ENCODE peak calls at places on chromosomes 1 and 21, in five cellular contexts. One of them, this sample, is unnamed.

GRCh38 chr21:45130324-45130774 is 56.0 kb downstream of the ADARB1 start:
- DNase-seq in mesendoderm: no peak
- DNase-seq in mesenchymal stem cell: peak; percentile 85
- DNase-seq in neuronal stem cell: no peak
- DNase-seq in H9: no peak
- DNase-seq in this sample: peak; percentile 84

GRCh38 chr1:243420968-243421675 is 165.3 kb downstream of the SDCCAG8 start:
- DNase-seq in mesenchymal stem cell: no peak
- DNase-seq in neuronal stem cell: no peak
- DNase-seq in mesendoderm: no peak
- DNase-seq in H9: no peak
- DNase-seq in this sample: no peak

GRCh38 chr21:26835714-26836265 is 9.4 kb downstream of the ADAMTS1 start:
- DNase-seq in mesendoderm: no peak
- DNase-seq in H9: no peak
- DNase-seq in neuronal stem cell: no peak
- DNase-seq in mesenchymal stem cell: no peak
- DNase-seq in this sample: no peak

GRCh38 chr1:87864676-87865075 is 536.0 kb downstream of the LMO4 start:
- DNase-seq in H9: no peak
- DNase-seq in mesendoderm: no peak
- DNase-seq in mesenchymal stem cell: no peak
- DNase-seq in neuronal stem cell: no peak
- DNase-seq in this sample: no peak

GRCh38 chr1:156704166-156704711 is 1.1 kb downstream of the CRABP2 start:
- DNase-seq in neuronal stem cell: no peak
- DNase-seq in mesendoderm: peak; percentile 49
- DNase-seq in H9: no peak
- DNase-seq in mesenchymal stem cell: no peak
- DNase-seq in this sample: no peak

GRCh38 chr1:172837816-172838680 is 179.1 kb downstream of the FASLG start:
- DNase-seq in H9: no peak
- DNase-seq in neuronal stem cell: no peak
- DNase-seq in mesenchymal stem cell: no peak
- DNase-seq in mesendoderm: no peak
- DNase-seq in this sample: peak; percentile 72

GRCh38 chr21:14762734-14763694 is 216.9 kb upstream of the SAMSN1 start:
- DNase-seq in neuronal stem cell: no peak
- DNase-seq in mesenchymal stem cell: no peak
- DNase-seq in H9: no peak
- DNase-seq in mesendoderm: no peak
- DNase-seq in this sample: no peak

GRCh38 chr1:204326891-204327290 is 32.8 kb downstream of the PLEKHA6 start:
- DNase-seq in mesenchymal stem cell: no peak
- DNase-seq in mesendoderm: no peak
- DNase-seq in neuronal stem cell: no peak
- DNase-seq in H9: no peak
- DNase-seq in this sample: peak; percentile 55

GRCh38 chr21:38272215-38272614 is 15.4 kb downstream of the KCNJ15 start:
- DNase-seq in H9: no peak
- DNase-seq in mesendoderm: no peak
- DNase-seq in neuronal stem cell: no peak
- DNase-seq in mesenchymal stem cell: no peak
- DNase-seq in this sample: no peak

GRCh38 chr1:47351305-47351704 is 17.7 kb downstream of the CMPK1 start:
- DNase-seq in neuronal stem cell: no peak
- DNase-seq in mesenchymal stem cell: peak; percentile 60
- DNase-seq in mesendoderm: no peak
- DNase-seq in H9: no peak
- DNase-seq in this sample: peak; percentile 76

GRCh38 chr1:5915587-5916571 is 76.3 kb downstream of the NPHP4 start:
- DNase-seq in H9: peak; percentile 20
- DNase-seq in mesendoderm: peak; percentile 27
- DNase-seq in neuronal stem cell: no peak
- DNase-seq in mesenchymal stem cell: peak; percentile 52
- DNase-seq in this sample: peak; percentile 65

GRCh38 chr1:44559913-44560312 is 114.4 kb downstream of the TMEM53 start:
- DNase-seq in mesendoderm: no peak
- DNase-seq in H9: no peak
- DNase-seq in neuronal stem cell: no peak
- DNase-seq in mesenchymal stem cell: no peak
- DNase-seq in this sample: no peak

GRCh38 chr1:247407180-247407616 is 8.8 kb upstream of the NLRP3 start:
- DNase-seq in neuronal stem cell: no peak
- DNase-seq in mesendoderm: no peak
- DNase-seq in mesenchymal stem cell: no peak
- DNase-seq in H9: no peak
- DNase-seq in this sample: no peak

GRCh38 chr1:206912445-206913095 is 9.2 kb downstream of the FCMR start:
- DNase-seq in neuronal stem cell: peak; percentile 71
- DNase-seq in H9: peak; percentile 73
- DNase-seq in mesendoderm: peak; percentile 77
- DNase-seq in mesenchymal stem cell: peak; percentile 81
- DNase-seq in this sample: peak; percentile 75

GRCh38 chr1:145545055-145545454 is 62.7 kb upstream of the GPR89A start:
- DNase-seq in neuronal stem cell: no peak
- DNase-seq in mesendoderm: no peak
- DNase-seq in H9: no peak
- DNase-seq in mesenchymal stem cell: no peak
- DNase-seq in this sample: peak; percentile 12

GRCh38 chr1:216604771-216605170 is 118.5 kb downstream of the ESRRG start:
- DNase-seq in H9: no peak
- DNase-seq in neuronal stem cell: no peak
- DNase-seq in mesendoderm: no peak
- DNase-seq in mesenchymal stem cell: no peak
- DNase-seq in this sample: no peak

GRCh38 chr1:107532318-107532717 is 391.5 kb downstream of the NTNG1 start:
- DNase-seq in neuronal stem cell: no peak
- DNase-seq in mesendoderm: no peak
- DNase-seq in H9: peak; percentile 30
- DNase-seq in mesenchymal stem cell: no peak
- DNase-seq in this sample: no peak

GRCh38 chr1:222038971-222039370 is 297.1 kb upstream of the DUSP10 start:
- DNase-seq in H9: no peak
- DNase-seq in neuronal stem cell: no peak
- DNase-seq in mesendoderm: no peak
- DNase-seq in mesenchymal stem cell: no peak
- DNase-seq in this sample: no peak

GRCh38 chr1:26961826-26962225 is 1.6 kb upstream of the KDF1 start:
- DNase-seq in mesendoderm: no peak
- DNase-seq in H9: no peak
- DNase-seq in neuronal stem cell: no peak
- DNase-seq in mesenchymal stem cell: peak; percentile 98
- DNase-seq in this sample: peak; percentile 98
- H3K18ac ChIP-seq in mesendoderm: no peak overlapping the region
- H3K18ac ChIP-seq in H9: no peak overlapping the region
- H3K18ac ChIP-seq in neuronal stem cell: no peak overlapping the region
- H3K18ac ChIP-seq in mesenchymal stem cell: peak overlapping the region; percentile 16
- H3K18ac ChIP-seq in this sample: no peak overlapping the region

GRCh38 chr1:159986093-159986492 is 32.1 kb upstream of the SLAMF9 start:
- DNase-seq in H9: no peak
- DNase-seq in mesenchymal stem cell: no peak
- DNase-seq in mesendoderm: no peak
- DNase-seq in neuronal stem cell: no peak
- DNase-seq in this sample: no peak
- H3K18ac ChIP-seq in H9: no peak overlapping the region
- H3K18ac ChIP-seq in mesenchymal stem cell: no peak overlapping the region
- H3K18ac ChIP-seq in mesendoderm: no peak overlapping the region
- H3K18ac ChIP-seq in neuronal stem cell: no peak overlapping the region
- H3K18ac ChIP-seq in this sample: no peak overlapping the region

GRCh38 chr1:208115924-208116614 is 128.1 kb downstream of the PLXNA2 start:
- DNase-seq in H9: no peak
- DNase-seq in mesenchymal stem cell: no peak
- DNase-seq in neuronal stem cell: no peak
- DNase-seq in mesendoderm: no peak
- DNase-seq in this sample: no peak
- H3K18ac ChIP-seq in H9: no peak overlapping the region
- H3K18ac ChIP-seq in mesenchymal stem cell: no peak overlapping the region
- H3K18ac ChIP-seq in neuronal stem cell: no peak overlapping the region
- H3K18ac ChIP-seq in mesendoderm: no peak overlapping the region
- H3K18ac ChIP-seq in this sample: no peak overlapping the region

GRCh38 chr1:25517476-25518394 is 25.7 kb upstream of the LDLRAP1 start:
- DNase-seq in H9: peak; percentile 90
- DNase-seq in mesendoderm: peak; percentile 80
- DNase-seq in neuronal stem cell: no peak
- DNase-seq in mesenchymal stem cell: no peak
- DNase-seq in this sample: no peak
- H3K18ac ChIP-seq in H9: peak overlapping the region; percentile 33
- H3K18ac ChIP-seq in mesendoderm: no peak overlapping the region
- H3K18ac ChIP-seq in neuronal stem cell: peak overlapping the region; percentile 41
- H3K18ac ChIP-seq in mesenchymal stem cell: no peak overlapping the region
- H3K18ac ChIP-seq in this sample: no peak overlapping the region

DNA sequence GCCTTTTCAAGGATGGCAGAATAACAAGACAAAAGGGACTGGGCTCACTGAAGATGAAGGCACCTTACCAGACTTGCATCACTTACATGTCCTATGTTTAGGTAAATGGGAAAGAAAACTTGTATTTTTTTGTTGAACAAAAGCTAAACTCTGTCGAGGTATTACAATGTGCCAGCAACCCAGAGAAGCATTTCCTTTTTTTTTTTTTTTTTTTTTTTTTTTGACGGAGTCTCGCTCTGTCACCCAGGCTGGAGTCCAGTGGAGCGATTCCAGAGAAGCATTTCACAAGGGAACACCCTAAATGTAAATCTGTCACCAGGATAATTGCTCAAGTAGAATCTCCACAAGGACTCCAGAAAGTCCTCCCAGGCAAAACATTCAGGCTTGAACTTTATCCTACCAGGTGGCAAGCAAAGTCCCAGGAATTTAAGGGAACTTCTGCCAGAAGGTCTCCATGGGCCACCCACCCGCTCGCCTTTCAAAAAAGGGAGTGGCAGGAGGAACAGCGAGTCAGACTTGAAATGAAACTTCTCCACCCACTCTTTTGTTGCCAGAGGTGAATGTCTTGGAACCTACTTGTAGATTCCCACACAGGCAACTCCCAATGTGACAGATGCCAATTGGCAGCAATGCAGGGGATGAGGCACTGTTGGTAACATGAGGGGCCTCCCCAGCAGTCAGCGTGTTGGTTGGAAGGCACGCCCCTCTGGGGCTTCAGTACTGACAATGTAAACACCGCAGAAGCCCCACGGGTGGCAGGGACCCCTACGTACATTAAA is 125.0 kb downstream of the TIAM1 start:
- DNase-seq in mesendoderm: peak; percentile 16
- DNase-seq in mesenchymal stem cell: no peak
- DNase-seq in neuronal stem cell: peak; percentile 11
- DNase-seq in H9: no peak
- DNase-seq in this sample: peak; percentile 29
- H3K18ac ChIP-seq in mesendoderm: no peak overlapping the region
- H3K18ac ChIP-seq in mesenchymal stem cell: no peak overlapping the region
- H3K18ac ChIP-seq in neuronal stem cell: no peak overlapping the region
- H3K18ac ChIP-seq in H9: no peak overlapping the region
- H3K18ac ChIP-seq in this sample: no peak overlapping the region

DNA sequence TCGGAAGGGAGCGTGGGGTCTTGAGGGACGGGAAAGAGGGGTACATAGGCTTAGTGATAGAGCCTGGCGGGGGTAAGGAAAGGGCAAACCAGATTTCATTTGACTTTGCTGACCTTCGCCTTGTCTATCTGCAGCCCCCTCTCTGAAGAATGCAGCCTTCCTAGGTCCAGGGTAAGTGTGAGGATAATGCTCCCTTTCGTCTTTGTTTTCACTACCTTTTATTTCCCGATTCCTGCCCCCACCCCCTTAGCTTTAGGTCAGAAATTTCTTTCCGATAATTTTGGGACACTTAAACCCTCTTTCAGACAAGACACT is 396 bp downstream of the ATP5PB start:
- DNase-seq in mesendoderm: no peak
- DNase-seq in H9: no peak
- DNase-seq in mesenchymal stem cell: no peak
- DNase-seq in neuronal stem cell: no peak
- DNase-seq in this sample: no peak
- H3K18ac ChIP-seq in mesendoderm: no peak overlapping the region
- H3K18ac ChIP-seq in H9: peak overlapping the region; percentile 62
- H3K18ac ChIP-seq in mesenchymal stem cell: peak overlapping the region; percentile 55
- H3K18ac ChIP-seq in neuronal stem cell: peak overlapping the region; percentile 93
- H3K18ac ChIP-seq in this sample: peak overlapping the region; percentile 62

GRCh38 chr1:201485184-201485774 is 16.3 kb upstream of the PHLDA3 start:
- DNase-seq in mesenchymal stem cell: no peak
- DNase-seq in H9: no peak
- DNase-seq in neuronal stem cell: no peak
- DNase-seq in mesendoderm: no peak
- DNase-seq in this sample: no peak
- H3K18ac ChIP-seq in mesenchymal stem cell: no peak overlapping the region
- H3K18ac ChIP-seq in H9: no peak overlapping the region
- H3K18ac ChIP-seq in neuronal stem cell: no peak overlapping the region
- H3K18ac ChIP-seq in mesendoderm: no peak overlapping the region
- H3K18ac ChIP-seq in this sample: peak overlapping the region; percentile 30

GRCh38 chr1:51847294-51847920 is 31.1 kb downstream of the NRDC start:
- DNase-seq in mesenchymal stem cell: no peak
- DNase-seq in neuronal stem cell: no peak
- DNase-seq in mesendoderm: no peak
- DNase-seq in H9: no peak
- DNase-seq in this sample: no peak
- H3K18ac ChIP-seq in mesenchymal stem cell: no peak overlapping the region
- H3K18ac ChIP-seq in neuronal stem cell: peak overlapping the region; percentile 11
- H3K18ac ChIP-seq in mesendoderm: no peak overlapping the region
- H3K18ac ChIP-seq in H9: no peak overlapping the region
- H3K18ac ChIP-seq in this sample: no peak overlapping the region